ENCODE peak calls at places on chromosomes 16 and 17, in ten cellular contexts. G is tibial nerve, S is vagina, H is A549, Q is H54, V is breast epithelium, M is right lobe of liver, J is sigmoid colon, K is endothelial cell of umbilical vein, D is stomach. C is an unnamed sample.

GRCh38 chr17:58329808-58330543 is 1.4 kb upstream of the TSPOAP1 start:
- DNase-seq in H (no peak), V (no peak), G (no peak), K (no peak), M (no peak), J (no peak), Q (no peak), D (no peak), S (no peak), C (peak)

GRCh38 chr17:14301279-14301760 is 439 bp downstream of the HS3ST3B1 start:
- DNase-seq in V (no peak), S (peak), K (no peak), H (peak), Q (no peak), D (peak), J (no peak), M (no peak), G (no peak), C (peak)

GRCh38 chr17:66200685-66201092 is 8.8 kb upstream of the CEP112 start:
- DNase-seq in D (peak), M (no peak), G (peak), V (no peak), K (peak), H (peak), S (no peak), J (no peak), Q (peak), C (peak)

GRCh38 chr17:13283606-13284005 is 265.8 kb upstream of the ELAC2 start:
- DNase-seq in J (no peak), V (no peak), M (no peak), K (no peak), H (no peak), G (no peak), Q (no peak), S (no peak), D (no peak), C (no peak)

GRCh38 chr17:35087731-35088646 is 24.5 kb upstream of the RFFL start:
- DNase-seq in H (no peak), S (no peak), V (peak), M (peak), J (peak), K (peak), D (peak), Q (peak), G (peak), C (peak)

GRCh38 chr17:47621293-47622178 is 28.2 kb upstream of the KPNB1 start:
- DNase-seq in M (no peak), D (no peak), Q (peak), G (no peak), S (no peak), J (peak), V (no peak), K (peak), H (peak), C (no peak)

GRCh38 chr16:81964808-81965207 is 46.5 kb downstream of the SDR42E1 start:
- DNase-seq in D (no peak), S (no peak), M (no peak), G (no peak), Q (no peak), J (no peak), H (no peak), V (no peak), K (no peak), C (no peak)

GRCh38 chr17:58313815-58314705 is 14.5 kb downstream of the TSPOAP1 start:
- DNase-seq in M (no peak), D (peak), S (no peak), H (no peak), G (no peak), V (no peak), Q (no peak), J (no peak), K (no peak), C (peak)

GRCh38 chr17:57941384-57942370 is 13.5 kb downstream of the CUEDC1 start:
- DNase-seq in V (no peak), S (no peak), Q (no peak), H (no peak), D (no peak), M (no peak), G (no peak), J (peak), K (no peak), C (no peak)

GRCh38 chr17:8384801-8385335 is 1.9 kb upstream of the RPL26 start:
- DNase-seq in K (peak), H (peak), D (no peak), S (no peak), V (no peak), M (no peak), G (no peak), Q (peak), J (no peak), C (no peak)

GRCh38 chr16:22890976-22891375 is 77.0 kb downstream of the HS3ST2 start:
- DNase-seq in M (no peak), S (no peak), K (no peak), G (no peak), J (no peak), H (no peak), D (no peak), Q (no peak), V (no peak), C (no peak)

GRCh38 chr17:12085076-12085949 is 64.6 kb downstream of the MAP2K4 start:
- DNase-seq in M (no peak), D (no peak), H (no peak), V (no peak), K (no peak), Q (no peak), G (no peak), J (no peak), S (no peak), C (peak)

GRCh38 chr17:10779607-10780006 is 24.3 kb downstream of the TMEM238L start:
- DNase-seq in M (no peak), J (no peak), Q (no peak), D (peak), S (no peak), H (no peak), G (no peak), K (no peak), V (no peak), C (no peak)

GRCh38 chr16:68328151-68328859 is 17.5 kb downstream of the PRMT7 start:
- DNase-seq in S (no peak), H (peak), Q (peak), M (peak), J (peak), G (peak), K (peak), V (peak), D (peak), C (peak)

GRCh38 chr17:51006601-51007000 is 114.1 kb downstream of the SPAG9 start:
- DNase-seq in K (peak), V (no peak), Q (no peak), J (no peak), D (no peak), G (no peak), S (no peak), M (no peak), H (no peak), C (no peak)

GRCh38 chr16:58339452-58339938 is 44.7 kb upstream of the PRSS54 start:
- DNase-seq in M (no peak), Q (peak), V (no peak), K (peak), J (no peak), G (no peak), H (peak), S (no peak), D (no peak), C (no peak)

GRCh38 chr17:73160980-73161630 is 3.7 kb upstream of the SSTR2 start:
- DNase-seq in Q (no peak), D (no peak), V (no peak), M (no peak), K (no peak), S (no peak), J (no peak), G (no peak), H (no peak), C (no peak)

GRCh38 chr17:7435676-7436555 is 681 bp downstream of the TMEM102 start:
- DNase-seq in D (peak), Q (no peak), K (peak), S (no peak), V (no peak), M (peak), H (peak), G (no peak), J (no peak), C (peak)

GRCh38 chr16:82452002-82452741 is 174.6 kb upstream of the CDH13 start:
- DNase-seq in D (no peak), M (no peak), H (no peak), V (no peak), G (no peak), J (no peak), K (no peak), S (no peak), Q (no peak), C (no peak)

GRCh38 chr16:59604331-59604730 is 870.2 kb upstream of the GOT2 start:
- DNase-seq in S (no peak), V (no peak), M (no peak), G (no peak), H (no peak), Q (no peak), J (no peak), D (no peak), K (no peak), C (no peak)

GRCh38 chr17:35368086-35368824 is 5.2 kb downstream of the SLFN11 start:
- DNase-seq in M (no peak), K (no peak), H (no peak), J (no peak), Q (no peak), S (no peak), D (no peak), G (peak), V (no peak), C (no peak)

GRCh38 chr17:352421-353212 is at the start of gene RPH3AL:
- DNase-seq in J (no peak), K (peak), G (no peak), V (peak), D (peak), Q (no peak), M (peak), S (no peak), H (peak), C (no peak)

GRCh38 chr16:29858974-29859373 is 4.1 kb downstream of the CDIPT start:
- DNase-seq in D (no peak), H (no peak), Q (no peak), M (no peak), S (no peak), V (no peak), G (no peak), J (no peak), K (no peak), C (no peak)

GRCh38 chr17:7260601-7261376 is 1.5 kb downstream of the CLDN7 start:
- DNase-seq in H (no peak), V (peak), S (no peak), G (no peak), M (peak), D (peak), Q (no peak), J (no peak), K (no peak), C (peak)

GRCh38 chr17:32007463-32008298 is 498 bp downstream of the LRRC37B start:
- DNase-seq in Q (peak), V (no peak), J (no peak), D (no peak), H (peak), G (peak), K (peak), S (no peak), M (peak), C (peak)

GRCh38 chr16:5073279-5073629 is 1.6 kb downstream of the ALG1 start:
- DNase-seq in G (no peak), H (no peak), M (no peak), J (no peak), S (no peak), V (no peak), Q (no peak), D (no peak), K (no peak), C (no peak)

GRCh38 chr17:62994931-62995330 is 28.9 kb downstream of the TANC2 start:
- DNase-seq in G (no peak), D (no peak), K (no peak), H (no peak), J (no peak), Q (no peak), M (no peak), V (no peak), S (no peak), C (peak)

GRCh38 chr16:31141489-31142108 is 6.1 kb upstream of the PRSS8 start:
- DNase-seq in M (no peak), S (no peak), G (no peak), J (peak), K (no peak), Q (no peak), D (no peak), V (no peak), H (no peak), C (no peak)

GRCh38 chr16:84526794-84527485 is 22.5 kb upstream of the MEAK7 start:
- DNase-seq in M (no peak), V (no peak), Q (no peak), H (no peak), D (no peak), J (no peak), K (peak), S (no peak), G (no peak), C (no peak)

GRCh38 chr17:10733666-10734065 is 3.8 kb upstream of the TMEM220 start:
- DNase-seq in H (no peak), J (no peak), V (no peak), S (no peak), G (no peak), K (no peak), M (no peak), Q (no peak), D (no peak), C (no peak)

GRCh38 chr16:85444879-85445778 is 168.0 kb upstream of the GSE1 start:
- DNase-seq in K (no peak), S (no peak), G (no peak), H (no peak), M (no peak), V (no peak), D (peak), J (no peak), Q (no peak), C (no peak)

GRCh38 chr17:40121191-40121885 is 433 bp upstream of the MSL1 start:
- DNase-seq in J (peak), M (peak), K (peak), V (no peak), D (no peak), Q (no peak), H (peak), S (no peak), G (peak), C (peak)

GRCh38 chr17:5200360-5200759 is 8.7 kb upstream of the ZNF594 start:
- DNase-seq in Q (no peak), S (no peak), D (no peak), G (no peak), K (no peak), H (no peak), V (no peak), J (no peak), M (no peak), C (no peak)

GRCh38 chr17:77318021-77318420 is 177.3 kb downstream of the SEC14L1 start:
- DNase-seq in H (no peak), D (no peak), M (no peak), G (no peak), Q (no peak), K (no peak), S (no peak), V (no peak), J (peak), C (no peak)

DNA sequence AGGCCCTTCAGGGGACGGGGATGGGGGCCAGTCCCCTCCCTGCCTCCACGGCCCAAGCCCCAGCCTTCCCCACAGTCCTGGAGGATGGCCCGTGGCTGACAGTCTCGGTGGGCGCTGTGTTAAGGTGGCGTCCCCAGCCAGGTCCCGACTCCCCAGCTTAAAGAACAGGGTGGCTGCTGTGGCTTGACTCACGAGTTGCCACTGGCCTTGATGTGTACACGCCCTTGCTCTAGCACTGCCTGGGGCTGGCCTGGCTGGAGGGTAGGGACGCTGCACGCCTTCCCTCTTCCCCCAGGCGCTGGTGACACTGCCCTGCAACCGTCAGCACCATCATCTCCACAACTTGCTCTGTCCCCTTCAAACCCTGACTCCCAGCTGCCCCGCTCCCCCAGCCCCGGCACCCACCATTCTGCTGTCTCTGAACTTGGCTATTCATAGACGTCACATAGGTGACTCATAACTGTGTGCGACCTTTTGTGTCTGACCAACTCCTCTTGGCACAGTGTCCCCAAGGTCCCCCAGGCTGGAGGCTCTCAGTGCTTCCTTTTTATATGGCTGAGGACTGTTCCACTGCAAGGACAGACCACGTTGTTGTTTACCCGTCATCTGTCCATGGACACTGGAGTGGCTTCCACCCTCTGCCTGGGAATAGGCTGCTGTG is 6.3 kb downstream of the GNPTG start:
- DNase-seq in G (no peak), Q (no peak), V (no peak), J (no peak), D (no peak), M (no peak), S (no peak), H (no peak), K (no peak), C (no peak)
- TF ChIP-seq POLR2A in G (no peak), Q (no peak), V (no peak), J (no peak), D (no peak), M (no peak), S (no peak), H (no peak), K (no peak), C (no peak)

GRCh38 chr17:68456529-68457167 is 648 bp downstream of the WIPI1 start:
- DNase-seq in H (peak), D (peak), Q (peak), M (peak), S (no peak), K (peak), G (peak), V (peak), J (peak), C (peak)

GRCh38 chr17:68459030-68459376 is 1.7 kb upstream of the WIPI1 start:
- DNase-seq in S (no peak), Q (no peak), V (no peak), M (no peak), J (no peak), G (no peak), H (no peak), D (no peak), K (no peak), C (no peak)

GRCh38 chr17:68458260-68459029 is 1.1 kb upstream of the WIPI1 start:
- DNase-seq in S (no peak), Q (no peak), V (no peak), K (no peak), H (no peak), D (no peak), G (no peak), M (no peak), J (no peak), C (no peak)

GRCh38 chr17:68457168-68457538 is at the start of gene WIPI1:
- DNase-seq in G (no peak), V (no peak), H (no peak), S (no peak), Q (no peak), D (no peak), K (peak), J (peak), M (no peak), C (no peak)

GRCh38 chr17:68457539-68458259 is 403 bp upstream of the WIPI1 start:
- DNase-seq in M (peak), H (peak), V (peak), Q (peak), K (peak), J (peak), D (peak), S (peak), G (peak), C (peak)
- TF ChIP-seq POLR2A in M (peak), H (no peak), V (peak), Q (no peak), K (peak), J (peak), D (no peak), S (peak), G (peak), C (peak)

GRCh38 chr16:67228034-67228785 is 1.3 kb downstream of the TMEM208 start:
- DNase-seq in G (no peak), V (no peak), K (no peak), D (no peak), M (no peak), Q (no peak), J (no peak), H (no peak), S (no peak), C (no peak)
- TF ChIP-seq POLR2A in G (no peak), V (no peak), K (peak), D (no peak), M (no peak), Q (no peak), J (no peak), H (no peak), S (no peak), C (no peak)

GRCh38 chr17:2138768-2139167 is 83.9 kb downstream of the HIC1 start:
- DNase-seq in K (peak), M (no peak), J (no peak), G (no peak), V (peak), D (no peak), H (no peak), Q (no peak), S (no peak), C (peak)

GRCh38 chr17:2138318-2138717 is 83.4 kb downstream of the HIC1 start:
- DNase-seq in M (no peak), K (no peak), D (no peak), S (no peak), H (no peak), Q (no peak), V (no peak), G (no peak), J (no peak), C (no peak)

GRCh38 chr17:2140683-2141082 is 85.8 kb downstream of the HIC1 start:
- DNase-seq in K (no peak), H (no peak), M (no peak), Q (no peak), D (no peak), S (no peak), V (no peak), G (no peak), J (no peak), C (no peak)

GRCh38 chr17:2143332-2143731 is 88.4 kb downstream of the HIC1 start:
- DNase-seq in K (no peak), Q (no peak), V (no peak), J (no peak), D (no peak), H (no peak), M (no peak), S (no peak), G (no peak), C (no peak)

GRCh38 chr17:2137342-2138098 is 82.6 kb downstream of the HIC1 start:
- DNase-seq in M (no peak), D (no peak), J (no peak), G (no peak), Q (peak), S (no peak), K (no peak), V (no peak), H (no peak), C (no peak)
- TF ChIP-seq POLR2A in M (no peak), D (no peak), J (no peak), G (no peak), Q (no peak), S (no peak), K (no peak), V (no peak), H (no peak), C (no peak)

GRCh38 chr17:44070455-44071197 is at the start of gene G6PC3:
- DNase-seq in G (peak), H (peak), M (peak), J (peak), K (peak), S (no peak), V (peak), Q (peak), D (peak), C (peak)
- TF ChIP-seq POLR2A in G (peak), H (peak), M (peak), J (peak), K (peak), S (no peak), V (peak), Q (peak), D (no peak), C (peak)

GRCh38 chr17:81691608-81692007 is 7.8 kb downstream of the HGS start:
- DNase-seq in J (no peak), K (no peak), D (no peak), Q (no peak), M (no peak), V (no peak), G (no peak), S (no peak), H (no peak), C (no peak)

GRCh38 chr17:81691196-81691595 is 7.4 kb downstream of the HGS start:
- DNase-seq in S (no peak), H (no peak), M (no peak), Q (no peak), K (no peak), G (no peak), D (no peak), J (no peak), V (no peak), C (no peak)

GRCh38 chr17:81690549-81690948 is 6.7 kb downstream of the HGS start:
- DNase-seq in G (no peak), D (no peak), Q (no peak), M (no peak), J (no peak), H (no peak), K (no peak), S (no peak), V (no peak), C (no peak)

GRCh38 chr17:81688616-81689015 is 4.8 kb downstream of the HGS start:
- DNase-seq in Q (no peak), G (no peak), J (no peak), D (no peak), S (no peak), M (no peak), K (no peak), H (no peak), V (no peak), C (no peak)

DNA sequence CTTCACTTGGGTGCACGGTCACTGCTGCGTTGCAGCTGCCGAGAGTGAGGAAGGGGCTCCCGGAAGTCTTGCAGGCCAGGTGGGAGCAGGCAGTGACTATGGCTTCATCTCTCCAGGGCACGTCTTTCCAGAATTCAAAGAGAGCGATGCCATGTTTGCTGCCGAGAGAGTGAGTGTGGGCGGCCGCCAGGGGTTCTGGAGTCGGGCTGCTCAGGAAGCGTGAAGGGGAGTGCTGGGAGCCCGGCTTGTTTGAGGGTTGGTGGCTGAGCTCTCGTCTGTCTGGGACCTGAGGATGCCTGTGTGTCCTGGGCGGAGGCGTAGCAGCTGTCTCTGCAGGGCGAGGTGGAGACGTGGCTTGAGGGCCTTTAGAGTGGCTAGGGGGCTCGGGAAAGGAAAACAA is 6.3 kb downstream of the HGS start:
- DNase-seq in H (no peak), M (no peak), D (no peak), V (no peak), J (no peak), S (no peak), Q (no peak), K (no peak), G (no peak), C (no peak)
- TF ChIP-seq POLR2A in H (no peak), M (no peak), D (no peak), V (no peak), J (no peak), S (no peak), Q (no peak), K (no peak), G (no peak), C (no peak)

C was measured in erythroblast.